ENCODE peak calls at places on chromosomes 2 and 18, in nine cellular contexts. One of them, this sample, is unnamed.
A peak's percentile ranks its signal among the peaks of the same experiment; 100 is the strongest.

GRCh38 chr2:117342415-117342814 is 472.1 kb upstream of the DDX18 start:
- DNase-seq in iris pigment epithelial cell: no peak
- DNase-seq in GM20000: no peak
- DNase-seq in HFFc6: no peak
- DNase-seq in sigmoid colon: no peak
- DNase-seq in activated naive CD4-positive, alpha-beta T cell: no peak
- DNase-seq in midbrain: no peak
- DNase-seq in HEK293T: no peak
- DNase-seq in stimulated activated CD4-positive, alpha-beta T cell treated with anti-CD3 and anti-CD28 coated beads, TNF-alpha, amount 100 ng/mL, for 4 hours: no peak
- DNase-seq in this sample: no peak

GRCh38 chr18:79457239-79457638 is 61.5 kb downstream of the NFATC1 start:
- DNase-seq in stimulated activated CD4-positive, alpha-beta T cell treated with anti-CD3 and anti-CD28 coated beads, TNF-alpha, amount 100 ng/mL, for 4 hours: no peak
- DNase-seq in HEK293T: no peak
- DNase-seq in GM20000: no peak
- DNase-seq in midbrain: no peak
- DNase-seq in HFFc6: no peak
- DNase-seq in activated naive CD4-positive, alpha-beta T cell: no peak
- DNase-seq in iris pigment epithelial cell: no peak
- DNase-seq in sigmoid colon: no peak
- DNase-seq in this sample: no peak

GRCh38 chr18:75477913-75478312 is 50.4 kb upstream of the SMIM21 start:
- DNase-seq in iris pigment epithelial cell: peak; percentile 56
- DNase-seq in stimulated activated CD4-positive, alpha-beta T cell treated with anti-CD3 and anti-CD28 coated beads, TNF-alpha, amount 100 ng/mL, for 4 hours: no peak
- DNase-seq in midbrain: no peak
- DNase-seq in HFFc6: peak; percentile 21
- DNase-seq in GM20000: no peak
- DNase-seq in activated naive CD4-positive, alpha-beta T cell: no peak
- DNase-seq in HEK293T: no peak
- DNase-seq in sigmoid colon: no peak
- DNase-seq in this sample: no peak

GRCh38 chr2:88161446-88161845 is 8.7 kb upstream of the THNSL2 start:
- DNase-seq in sigmoid colon: no peak
- DNase-seq in HFFc6: no peak
- DNase-seq in activated naive CD4-positive, alpha-beta T cell: no peak
- DNase-seq in HEK293T: no peak
- DNase-seq in GM20000: no peak
- DNase-seq in stimulated activated CD4-positive, alpha-beta T cell treated with anti-CD3 and anti-CD28 coated beads, TNF-alpha, amount 100 ng/mL, for 4 hours: no peak
- DNase-seq in midbrain: no peak
- DNase-seq in iris pigment epithelial cell: no peak
- DNase-seq in this sample: no peak

GRCh38 chr2:74690571-74690970 is 36.5 kb downstream of the SEMA4F start:
- DNase-seq in midbrain: peak; percentile 37
- DNase-seq in stimulated activated CD4-positive, alpha-beta T cell treated with anti-CD3 and anti-CD28 coated beads, TNF-alpha, amount 100 ng/mL, for 4 hours: no peak
- DNase-seq in activated naive CD4-positive, alpha-beta T cell: no peak
- DNase-seq in GM20000: peak; percentile 74
- DNase-seq in HEK293T: peak; percentile 61
- DNase-seq in HFFc6: peak; percentile 57
- DNase-seq in iris pigment epithelial cell: peak; percentile 72
- DNase-seq in sigmoid colon: no peak
- DNase-seq in this sample: peak; percentile 14

GRCh38 chr18:51433881-51434280 is 236.4 kb upstream of the MEX3C start:
- DNase-seq in sigmoid colon: no peak
- DNase-seq in HEK293T: no peak
- DNase-seq in HFFc6: no peak
- DNase-seq in iris pigment epithelial cell: no peak
- DNase-seq in stimulated activated CD4-positive, alpha-beta T cell treated with anti-CD3 and anti-CD28 coated beads, TNF-alpha, amount 100 ng/mL, for 4 hours: no peak
- DNase-seq in activated naive CD4-positive, alpha-beta T cell: no peak
- DNase-seq in midbrain: no peak
- DNase-seq in GM20000: no peak
- DNase-seq in this sample: no peak

GRCh38 chr18:31301201-31301655 is 16.7 kb upstream of the DSG1 start:
- DNase-seq in HEK293T: no peak
- DNase-seq in GM20000: no peak
- DNase-seq in activated naive CD4-positive, alpha-beta T cell: no peak
- DNase-seq in HFFc6: no peak
- DNase-seq in stimulated activated CD4-positive, alpha-beta T cell treated with anti-CD3 and anti-CD28 coated beads, TNF-alpha, amount 100 ng/mL, for 4 hours: no peak
- DNase-seq in iris pigment epithelial cell: peak; percentile 6
- DNase-seq in midbrain: no peak
- DNase-seq in sigmoid colon: no peak
- DNase-seq in this sample: no peak

GRCh38 chr2:126720647-126721046 is 64.7 kb downstream of the GYPC start:
- DNase-seq in sigmoid colon: no peak
- DNase-seq in HEK293T: no peak
- DNase-seq in iris pigment epithelial cell: no peak
- DNase-seq in stimulated activated CD4-positive, alpha-beta T cell treated with anti-CD3 and anti-CD28 coated beads, TNF-alpha, amount 100 ng/mL, for 4 hours: no peak
- DNase-seq in midbrain: no peak
- DNase-seq in activated naive CD4-positive, alpha-beta T cell: no peak
- DNase-seq in HFFc6: peak; percentile 17
- DNase-seq in GM20000: no peak
- DNase-seq in this sample: no peak

GRCh38 chr2:45334241-45334860 is 276.7 kb downstream of the SRBD1 start:
- DNase-seq in stimulated activated CD4-positive, alpha-beta T cell treated with anti-CD3 and anti-CD28 coated beads, TNF-alpha, amount 100 ng/mL, for 4 hours: no peak
- DNase-seq in HFFc6: no peak
- DNase-seq in GM20000: no peak
- DNase-seq in midbrain: no peak
- DNase-seq in HEK293T: no peak
- DNase-seq in iris pigment epithelial cell: no peak
- DNase-seq in sigmoid colon: no peak
- DNase-seq in activated naive CD4-positive, alpha-beta T cell: no peak
- DNase-seq in this sample: no peak

GRCh38 chr18:392926-393325 is 107.6 kb downstream of the COLEC12 start:
- DNase-seq in stimulated activated CD4-positive, alpha-beta T cell treated with anti-CD3 and anti-CD28 coated beads, TNF-alpha, amount 100 ng/mL, for 4 hours: no peak
- DNase-seq in midbrain: no peak
- DNase-seq in GM20000: no peak
- DNase-seq in HEK293T: no peak
- DNase-seq in activated naive CD4-positive, alpha-beta T cell: no peak
- DNase-seq in HFFc6: no peak
- DNase-seq in sigmoid colon: no peak
- DNase-seq in iris pigment epithelial cell: peak; percentile 32
- DNase-seq in this sample: no peak

GRCh38 chr18:46408334-46408987 is 248.6 kb downstream of the LOXHD1 start:
- DNase-seq in midbrain: no peak
- DNase-seq in GM20000: no peak
- DNase-seq in HEK293T: no peak
- DNase-seq in iris pigment epithelial cell: peak; percentile 16
- DNase-seq in HFFc6: no peak
- DNase-seq in activated naive CD4-positive, alpha-beta T cell: no peak
- DNase-seq in stimulated activated CD4-positive, alpha-beta T cell treated with anti-CD3 and anti-CD28 coated beads, TNF-alpha, amount 100 ng/mL, for 4 hours: no peak
- DNase-seq in sigmoid colon: no peak
- DNase-seq in this sample: no peak

GRCh38 chr2:190418717-190419116 is 10.6 kb downstream of the MFSD6 start:
- DNase-seq in HFFc6: no peak
- DNase-seq in activated naive CD4-positive, alpha-beta T cell: no peak
- DNase-seq in iris pigment epithelial cell: no peak
- DNase-seq in midbrain: no peak
- DNase-seq in GM20000: no peak
- DNase-seq in HEK293T: no peak
- DNase-seq in stimulated activated CD4-positive, alpha-beta T cell treated with anti-CD3 and anti-CD28 coated beads, TNF-alpha, amount 100 ng/mL, for 4 hours: no peak
- DNase-seq in sigmoid colon: no peak
- DNase-seq in this sample: no peak

This sample was measured in NCI-H1048.